ENCODE peak calls at places on chromosomes 2 and 18, in seven cellular contexts. D is Right ventricle myocardium superior; B is foreskin fibroblast; V is epithelial cell of esophagus; C is astrocyte of the spinal cord; L is heart right ventricle; E is stimulated activated CD4-positive, alpha-beta T cell treated with anti-CD3 and anti-CD28 coated beads, TNF-alpha, amount 100 ng/mL, for 4 hours. Z is an unnamed sample.

GRCh38 chr2:217282531-217282930 is 422.7 kb upstream of the TNP1 start:
- DNase-seq in D (no peak), V (peak; percentile 25), B (no peak), C (no peak), L (no peak), E (no peak), Z (no peak)

GRCh38 chr2:206443735-206444527 is 599 bp downstream of the ADAM23 start:
- DNase-seq in V (peak; percentile 16), E (no peak), D (peak; percentile 43), B (peak; percentile 71), C (peak; percentile 13), L (peak; percentile 7), Z (no peak)

GRCh38 chr2:120740375-120740764 is 4.7 kb downstream of the GLI2 start:
- DNase-seq in V (no peak), B (no peak), C (no peak), L (no peak), D (no peak), E (no peak), Z (no peak)

GRCh38 chr2:221198309-221198708 is 373.8 kb downstream of the EPHA4 start:
- DNase-seq in E (no peak), C (no peak), B (no peak), L (no peak), V (no peak), D (no peak), Z (no peak)

GRCh38 chr18:57027190-57027708 is 119.6 kb upstream of the BOD1L2 start:
- DNase-seq in V (no peak), E (no peak), D (no peak), B (no peak), C (no peak), L (no peak), Z (no peak)

GRCh38 chr18:57837917-57838548 is 34.9 kb upstream of the ATP8B1 start:
- DNase-seq in D (no peak), E (peak; percentile 15), C (peak; percentile 8), B (no peak), V (no peak), L (no peak), Z (no peak)

GRCh38 chr2:71216501-71216900 is 10.4 kb downstream of the PAIP2B start:
- DNase-seq in V (peak; percentile 93), D (no peak), L (no peak), E (no peak), C (no peak), B (no peak), Z (no peak)

GRCh38 chr18:63700501-63700900 is 2.3 kb upstream of the SERPINB11 start:
- DNase-seq in B (no peak), E (no peak), D (no peak), C (no peak), L (no peak), V (no peak), Z (no peak)

GRCh38 chr2:17804358-17804757 is 11.9 kb upstream of the MSGN1 start:
- DNase-seq in E (no peak), D (no peak), B (no peak), L (no peak), C (no peak), V (no peak), Z (no peak)

Z was measured in left ventricle myocardium superior.